ENCODE peak calls at places on chromosomes 1 and 21, in six cellular contexts. V, G, W, O, Z and H are unnamed samples.

GRCh38 chr1:41492341-41492848 is 7.9 kb upstream of the EDN2 start:
- DNase-seq in V (no peak), G (peak), W (no peak), O (no peak), Z (no peak), H (no peak)

GRCh38 chr1:153346067-153346723 is 2.4 kb downstream of the PGLYRP4 start:
- DNase-seq in V (no peak), G (no peak), W (no peak), O (no peak), Z (no peak), H (no peak)

GRCh38 chr1:61446531-61446991 is 278.4 kb downstream of the TM2D1 start:
- DNase-seq in V (no peak), G (no peak), W (no peak), O (no peak), Z (peak), H (no peak)

GRCh38 chr1:3287656-3288160 is 166.8 kb upstream of the ARHGEF16 start:
- DNase-seq in V (no peak), G (no peak), W (no peak), O (no peak), Z (no peak), H (no peak)

GRCh38 chr21:29641635-29642550 is 297.9 kb downstream of the GRIK1 start:
- DNase-seq in V (no peak), G (no peak), W (no peak), O (no peak), Z (no peak), H (no peak)

GRCh38 chr1:23927097-23927496 is 13.9 kb upstream of the CNR2 start:
- DNase-seq in V (no peak), G (no peak), W (no peak), O (no peak), Z (no peak), H (no peak)

GRCh38 chr1:210739627-210740026 is 394.3 kb downstream of the KCNH1 start:
- DNase-seq in V (no peak), G (no peak), W (peak), O (no peak), Z (no peak), H (no peak)

GRCh38 chr1:204278973-204279372 is 65.2 kb upstream of the GOLT1A start:
- DNase-seq in V (no peak), G (no peak), W (no peak), O (no peak), Z (no peak), H (no peak)

GRCh38 chr1:66214901-66215300 is 319.1 kb upstream of the SGIP1 start:
- DNase-seq in V (no peak), G (no peak), W (no peak), O (no peak), Z (no peak), H (no peak)

GRCh38 chr1:26999440-26999987 is 6.0 kb downstream of the TRNP1 start:
- DNase-seq in V (no peak), G (no peak), W (peak), O (no peak), Z (no peak), H (no peak)

GRCh38 chr1:25565188-25565591 is 21.8 kb downstream of the LDLRAP1 start:
- DNase-seq in V (no peak), G (no peak), W (no peak), O (no peak), Z (no peak), H (no peak)

GRCh38 chr1:236762410-236762809 is 32.7 kb upstream of the MTR start:
- DNase-seq in V (no peak), G (no peak), W (no peak), O (no peak), Z (no peak), H (no peak)

GRCh38 chr1:37399830-37400790 is 74.3 kb upstream of the ZC3H12A start:
- DNase-seq in V (no peak), G (no peak), W (no peak), O (no peak), Z (no peak), H (no peak)

GRCh38 chr1:12745992-12746323 is at the start of gene CFAP107:
- DNase-seq in V (peak), G (no peak), W (peak), O (no peak), Z (no peak), H (no peak)

GRCh38 chr1:153460551-153460950 is at the start of gene S100A7:
- DNase-seq in V (no peak), G (no peak), W (no peak), O (no peak), Z (no peak), H (no peak)

GRCh38 chr1:22643381-22643780 is at the start of gene C1QC:
- DNase-seq in V (no peak), G (no peak), W (no peak), O (no peak), Z (no peak), H (no peak)

GRCh38 chr1:26431979-26432695 is at the start of gene DHDDS:
- DNase-seq in V (peak), G (peak), W (peak), O (peak), Z (peak), H (peak)

GRCh38 chr1:87329756-87330200 is 1.1 kb downstream of the LMO4 start:
- DNase-seq in V (no peak), G (no peak), W (no peak), O (no peak), Z (peak), H (no peak)

GRCh38 chr1:6349254-6349943 is 44.2 kb downstream of the ACOT7 start:
- DNase-seq in V (no peak), G (no peak), W (no peak), O (no peak), Z (no peak), H (peak)

GRCh38 chr1:176195547-176195946 is 11.5 kb downstream of the COP1 start:
- DNase-seq in V (no peak), G (no peak), W (no peak), O (no peak), Z (no peak), H (no peak)

GRCh38 chr1:103180660-103181059 is 72.3 kb upstream of the COL11A1 start:
- DNase-seq in V (no peak), G (no peak), W (peak), O (no peak), Z (no peak), H (no peak)

GRCh38 chr1:11337536-11338350 is 64.7 kb downstream of the UBIAD1 start:
- DNase-seq in V (peak), G (peak), W (peak), O (no peak), Z (peak), H (peak)

GRCh38 chr1:234014208-234014607 is 109.7 kb downstream of the SLC35F3 start:
- DNase-seq in V (no peak), G (no peak), W (no peak), O (no peak), Z (no peak), H (no peak)

GRCh38 chr1:48115835-48116234 is 106.7 kb upstream of the SLC5A9 start:
- DNase-seq in V (no peak), G (no peak), W (no peak), O (no peak), Z (no peak), H (no peak)

GRCh38 chr1:217014066-217014465 is 290.8 kb upstream of the ESRRG start:
- DNase-seq in V (no peak), G (no peak), W (no peak), O (no peak), Z (no peak), H (no peak)

GRCh38 chr1:232767381-232768074 is 37.7 kb upstream of the MAP10 start:
- DNase-seq in V (no peak), G (peak), W (peak), O (no peak), Z (peak), H (no peak)

GRCh38 chr1:56080123-56080522 is 499.2 kb downstream of the PLPP3 start:
- DNase-seq in V (no peak), G (no peak), W (peak), O (no peak), Z (no peak), H (no peak)

GRCh38 chr1:246597340-246597739 is 31.1 kb downstream of the CNST start:
- DNase-seq in V (no peak), G (no peak), W (peak), O (no peak), Z (no peak), H (no peak)

GRCh38 chr1:1206376-1207253 is at the start of gene TNFRSF18:
- DNase-seq in V (no peak), G (no peak), W (no peak), O (no peak), Z (no peak), H (no peak)

GRCh38 chr21:39085843-39086415 is 97.3 kb downstream of the PSMG1 start:
- DNase-seq in V (no peak), G (no peak), W (no peak), O (no peak), Z (no peak), H (no peak)

GRCh38 chr1:174242856-174243255 is 83.5 kb downstream of the RABGAP1L start:
- DNase-seq in V (no peak), G (no peak), W (no peak), O (no peak), Z (no peak), H (no peak)

GRCh38 chr1:42085596-42085995 is 67.6 kb upstream of the GUCA2B start:
- DNase-seq in V (no peak), G (no peak), W (no peak), O (no peak), Z (no peak), H (no peak)